ENCODE peak calls at places on chromosomes 3 and 15, in ten cellular contexts. U, A, X, G, K, R, V, W, Y and I are unnamed samples.

GRCh38 chr3:45958333-45958791 is 15.1 kb downstream of the CXCR6 start:
- DNase-seq in X (no peak), U (no peak), R (no peak), K (no peak), Y (no peak), V (no peak), W (no peak), G (no peak), A (no peak), I (no peak)

GRCh38 chr15:48393650-48394049 is 62.4 kb downstream of the DUT start:
- DNase-seq in R (peak; percentile 74), X (no peak), V (no peak), G (no peak), Y (no peak), W (no peak), K (no peak), A (peak; percentile 83), U (no peak), I (no peak)

GRCh38 chr3:41881233-41881821 is 80.6 kb downstream of the ULK4 start:
- DNase-seq in X (no peak), W (peak; percentile 21), V (peak; percentile 28), U (no peak), K (no peak), Y (peak; percentile 21), G (no peak), R (no peak), A (peak; percentile 63), I (peak; percentile 50)

GRCh38 chr15:69838951-69839350 is 258.8 kb downstream of the TLE3 start:
- DNase-seq in Y (no peak), K (no peak), V (no peak), U (no peak), X (no peak), A (no peak), R (no peak), W (no peak), G (no peak), I (no peak)

GRCh38 chr15:75578206-75578947 is 738 bp downstream of the PTPN9 start:
- DNase-seq in Y (peak; percentile 75), R (no peak), U (no peak), V (peak; percentile 35), X (no peak), W (peak; percentile 80), G (peak; percentile 52), A (peak; percentile 10), K (no peak), I (peak; percentile 75)

GRCh38 chr15:53808058-53808703 is 48.7 kb upstream of the WDR72 start:
- DNase-seq in R (no peak), G (no peak), A (peak; percentile 1), X (no peak), W (no peak), Y (peak; percentile 7), U (no peak), K (no peak), V (peak; percentile 3), I (no peak)

GRCh38 chr3:189369636-189370035 is 197.9 kb downstream of the TPRG1 start:
- DNase-seq in G (no peak), W (no peak), U (no peak), Y (no peak), A (no peak), R (no peak), V (peak; percentile 36), K (no peak), X (no peak), I (peak; percentile 65)

GRCh38 chr3:52434491-52435115 is 10.3 kb downstream of the SEMA3G start:
- DNase-seq in V (no peak), X (no peak), Y (no peak), K (no peak), U (no peak), G (no peak), R (no peak), W (no peak), A (no peak), I (no peak)

GRCh38 chr15:76998661-76999285 is 3.8 kb downstream of the PSTPIP1 start:
- DNase-seq in G (no peak), K (no peak), Y (no peak), R (no peak), V (no peak), W (no peak), A (no peak), X (no peak), U (no peak), I (no peak)

GRCh38 chr3:194195611-194196010 is 59.7 kb downstream of the HES1 start:
- DNase-seq in V (no peak), W (no peak), X (no peak), R (no peak), Y (no peak), K (no peak), G (no peak), A (no peak), U (no peak), I (no peak)

GRCh38 chr15:76127880-76128279 is 68.1 kb downstream of the TMEM266 start:
- DNase-seq in V (no peak), A (no peak), G (no peak), R (no peak), X (no peak), W (no peak), U (no peak), K (no peak), Y (no peak), I (no peak)

GRCh38 chr15:94538280-94538679 is 306.9 kb downstream of the MCTP2 start:
- DNase-seq in R (no peak), W (no peak), U (no peak), X (no peak), Y (no peak), A (no peak), V (no peak), K (no peak), G (no peak), I (no peak)

GRCh38 chr3:50610992-50611463 is 546 bp downstream of the CISH start:
- DNase-seq in X (no peak), A (no peak), K (no peak), G (no peak), W (no peak), U (no peak), R (no peak), V (no peak), Y (no peak), I (no peak)

GRCh38 chr3:50612234-50612972 is 829 bp upstream of the CISH start:
- DNase-seq in A (peak; percentile 36), V (no peak), U (no peak), W (no peak), G (no peak), Y (no peak), R (no peak), K (no peak), X (no peak), I (no peak)

GRCh38 chr3:50612973-50613851 is 1.6 kb upstream of the CISH start:
- DNase-seq in V (no peak), Y (no peak), U (no peak), X (no peak), A (no peak), R (no peak), K (no peak), W (no peak), G (no peak), I (no peak)

GRCh38 chr3:50610181-50610971 is 1.2 kb downstream of the CISH start:
- DNase-seq in A (no peak), V (no peak), Y (no peak), U (no peak), W (no peak), G (no peak), R (no peak), K (no peak), X (no peak), I (peak; percentile 32)

DNA sequence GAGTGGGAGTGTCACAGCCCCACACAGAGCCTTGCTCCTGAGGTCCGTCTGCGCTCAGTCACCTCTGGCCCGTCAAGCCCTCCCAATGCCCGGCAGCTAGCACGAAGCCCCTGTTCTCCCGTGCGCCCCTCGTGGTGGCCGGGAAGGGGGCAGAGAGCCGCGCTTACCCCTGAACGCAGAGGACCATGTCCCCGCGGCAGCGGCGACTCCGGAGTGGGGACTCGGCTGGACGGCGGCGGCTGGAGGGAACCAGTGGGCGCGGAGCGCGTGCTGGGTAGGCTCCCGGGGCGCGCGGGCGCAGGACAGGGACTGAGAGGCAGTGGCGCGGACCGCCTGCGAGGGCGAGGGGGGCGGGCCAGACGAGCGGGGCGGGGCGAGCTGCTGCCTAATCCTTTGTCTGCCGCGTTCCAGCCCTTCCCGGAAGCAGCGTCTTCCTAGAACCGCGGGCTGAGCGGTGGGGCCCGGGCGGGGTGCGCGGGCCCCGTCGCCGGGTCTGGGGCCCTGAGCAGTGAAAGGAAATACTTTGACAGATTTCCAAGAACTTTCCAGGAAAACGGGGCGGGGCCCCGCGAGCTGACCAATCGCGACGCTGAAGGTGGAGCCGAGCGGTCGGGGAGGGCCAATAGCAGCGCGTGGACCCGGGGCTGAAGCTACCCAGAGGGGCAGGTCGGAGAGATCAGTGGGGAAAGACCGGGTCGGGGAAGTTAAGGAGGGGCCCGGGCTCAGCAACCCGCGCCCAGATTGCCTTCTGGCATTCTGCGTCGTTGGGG is at the start of gene CISH:
- DNase-seq in W (peak; percentile 94), A (peak; percentile 99), U (peak; percentile 60), K (peak; percentile 99), G (peak; percentile 93), Y (peak; percentile 93), X (no peak), V (peak; percentile 89), R (peak; percentile 93), I (peak; percentile 95)
- TF ChIP-seq CTCF in W (peak; percentile 61), A (peak; percentile 47), U (peak; percentile 39), K (peak; percentile 39), G (no peak), Y (peak; percentile 50), X (peak; percentile 71), V (peak; percentile 44), R (peak; percentile 46), I (peak; percentile 4)

GRCh38 chr3:10041034-10041433 is 14.8 kb downstream of the FANCD2 start:
- DNase-seq in X (no peak), A (no peak), G (no peak), U (no peak), Y (no peak), V (no peak), K (no peak), W (no peak), R (no peak), I (no peak)
- TF ChIP-seq CTCF in X (no peak), A (no peak), G (no peak), U (no peak), Y (no peak), V (no peak), K (no peak), W (no peak), R (no peak), I (no peak)

DNA sequence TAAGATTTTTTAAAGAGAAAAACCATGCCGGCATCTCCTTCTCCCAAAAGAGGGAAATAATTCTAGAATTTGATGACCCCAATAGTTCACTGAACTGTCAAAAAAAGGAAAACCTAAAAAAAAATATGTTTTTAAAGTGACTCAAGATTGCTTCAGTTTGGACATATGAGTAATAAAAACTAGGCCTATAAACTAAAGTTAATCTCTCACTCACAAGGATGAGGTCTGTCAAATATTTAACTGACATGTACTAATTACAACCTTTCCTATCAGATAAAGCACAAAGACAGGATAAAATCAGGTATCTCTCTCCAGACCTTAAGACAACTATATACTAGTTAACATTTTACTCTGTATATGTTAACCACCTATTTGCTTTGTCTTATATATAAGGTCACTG is 231.9 kb downstream of the NSUN3 start:
- DNase-seq in W (no peak), Y (no peak), V (no peak), G (no peak), R (no peak), U (no peak), X (no peak), A (no peak), K (no peak), I (no peak)
- TF ChIP-seq CTCF in W (no peak), Y (no peak), V (no peak), G (no peak), R (no peak), U (no peak), X (no peak), A (no peak), K (no peak), I (no peak)

GRCh38 chr3:135792174-135792573 is 173.4 kb upstream of the PPP2R3A start:
- DNase-seq in G (no peak), V (no peak), X (no peak), A (no peak), U (no peak), K (no peak), R (no peak), Y (no peak), W (no peak), I (peak; percentile 7)
- TF ChIP-seq CTCF in G (no peak), V (peak; percentile 17), X (no peak), A (no peak), U (no peak), K (no peak), R (no peak), Y (peak; percentile 12), W (no peak), I (no peak)